ENCODE peak calls at places on chromosomes 13 and 19, in nine cellular contexts. Q, J, Y, B, P, G, S, F and H are unnamed samples.

GRCh38 chr19:4759388-4760284 is 31.9 kb upstream of the FEM1A start:
- DNase-seq in Q (no peak), J (peak; percentile 82), Y (peak; percentile 78), B (peak; percentile 79), P (peak; percentile 69), G (no peak), S (peak; percentile 77), F (peak; percentile 55), H (peak; percentile 93)

GRCh38 chr19:16268676-16269319 is 55.8 kb upstream of the KLF2 start:
- DNase-seq in Q (no peak), J (no peak), Y (no peak), B (no peak), P (no peak), G (no peak), S (no peak), F (no peak), H (no peak)

GRCh38 chr13:113219311-113219940 is 10.0 kb downstream of the CUL4A start:
- DNase-seq in Q (no peak), J (no peak), Y (no peak), B (peak; percentile 14), P (no peak), G (no peak), S (no peak), F (no peak), H (no peak)

GRCh38 chr13:79448413-79448812 is 32.5 kb upstream of the NDFIP2 start:
- DNase-seq in Q (peak; percentile 42), J (no peak), Y (no peak), B (peak; percentile 20), P (no peak), G (no peak), S (peak; percentile 2), F (no peak), H (peak; percentile 17)

GRCh38 chr19:46107371-46107770 is 17.1 kb downstream of the IGFL3 start:
- DNase-seq in Q (no peak), J (no peak), Y (no peak), B (peak; percentile 28), P (peak; percentile 91), G (no peak), S (peak; percentile 78), F (no peak), H (no peak)

GRCh38 chr13:112202966-112203365 is 136.0 kb downstream of the SOX1 start:
- DNase-seq in Q (no peak), J (no peak), Y (no peak), B (no peak), P (no peak), G (no peak), S (no peak), F (no peak), H (no peak)

GRCh38 chr19:28312269-28312668 is 900.7 kb downstream of the UQCRFS1 start:
- DNase-seq in Q (no peak), J (no peak), Y (no peak), B (no peak), P (no peak), G (no peak), S (no peak), F (no peak), H (no peak)

GRCh38 chr19:49807888-49808675 is 5.0 kb downstream of the FUZ start:
- DNase-seq in Q (no peak), J (no peak), Y (no peak), B (no peak), P (no peak), G (no peak), S (no peak), F (no peak), H (no peak)

GRCh38 chr13:61880576-61881283 is 465.1 kb upstream of the PCDH20 start:
- DNase-seq in Q (peak; percentile 8), J (peak; percentile 34), Y (peak; percentile 26), B (peak; percentile 5), P (no peak), G (no peak), S (no peak), F (peak; percentile 41), H (peak; percentile 35)

GRCh38 chr19:12799723-12800343 is 1.8 kb downstream of the PRDX2 start:
- DNase-seq in Q (no peak), J (no peak), Y (no peak), B (no peak), P (no peak), G (no peak), S (no peak), F (no peak), H (no peak)

GRCh38 chr13:30103161-30103858 is 204.0 kb downstream of the KATNAL1 start:
- DNase-seq in Q (no peak), J (no peak), Y (no peak), B (no peak), P (no peak), G (no peak), S (no peak), F (no peak), H (no peak)

GRCh38 chr19:29531458-29532025 is 5.7 kb downstream of the VSTM2B start:
- DNase-seq in Q (no peak), J (no peak), Y (no peak), B (no peak), P (no peak), G (no peak), S (no peak), F (no peak), H (no peak)

GRCh38 chr19:33390120-33390907 is 16.8 kb downstream of the CEBPG start:
- DNase-seq in Q (no peak), J (peak; percentile 57), Y (no peak), B (no peak), P (peak; percentile 14), G (no peak), S (no peak), F (no peak), H (no peak)

GRCh38 chr13:31073859-31074718 is 87.6 kb downstream of the HSPH1 start:
- DNase-seq in Q (no peak), J (peak; percentile 33), Y (no peak), B (peak; percentile 69), P (peak; percentile 25), G (peak; percentile 43), S (peak; percentile 41), F (peak; percentile 96), H (peak; percentile 86)

GRCh38 chr19:39969681-39970423 is 1.1 kb upstream of the PSMC4 start:
- DNase-seq in Q (peak; percentile 44), J (no peak), Y (no peak), B (no peak), P (no peak), G (no peak), S (no peak), F (no peak), H (no peak)

GRCh38 chr19:45097776-45098520 is 5.0 kb downstream of the PPP1R37 start:
- DNase-seq in Q (no peak), J (peak; percentile 92), Y (no peak), B (peak; percentile 98), P (peak; percentile 96), G (peak; percentile 54), S (peak; percentile 86), F (no peak), H (no peak)

GRCh38 chr13:78604782-78605611 is 1.6 kb upstream of the POU4F1 start:
- DNase-seq in Q (peak; percentile 79), J (no peak), Y (no peak), B (peak; percentile 8), P (no peak), G (no peak), S (peak; percentile 36), F (peak; percentile 84), H (no peak)

GRCh38 chr13:75271851-75272250 is 210.1 kb downstream of the TBC1D4 start:
- DNase-seq in Q (no peak), J (peak; percentile 12), Y (no peak), B (peak; percentile 26), P (peak; percentile 56), G (no peak), S (peak; percentile 22), F (no peak), H (no peak)

GRCh38 chr13:40974460-40975407 is 44.4 kb downstream of the ELF1 start:
- DNase-seq in Q (peak; percentile 55), J (peak; percentile 76), Y (peak; percentile 23), B (peak; percentile 66), P (peak; percentile 40), G (no peak), S (peak; percentile 23), F (peak; percentile 78), H (peak; percentile 43)

GRCh38 chr13:24050796-24051715 is 109.5 kb upstream of the SPATA13 start:
- DNase-seq in Q (no peak), J (no peak), Y (no peak), B (no peak), P (no peak), G (no peak), S (peak; percentile 32), F (no peak), H (no peak)

GRCh38 chr13:24053505-24054251 is 106.8 kb upstream of the SPATA13 start:
- DNase-seq in Q (peak; percentile 73), J (peak; percentile 63), Y (peak; percentile 81), B (peak; percentile 68), P (peak; percentile 42), G (peak; percentile 78), S (peak; percentile 74), F (peak; percentile 78), H (peak; percentile 86)

GRCh38 chr13:24050292-24050711 is 110.2 kb upstream of the SPATA13 start:
- DNase-seq in Q (no peak), J (peak; percentile 76), Y (no peak), B (peak; percentile 86), P (peak; percentile 73), G (no peak), S (peak; percentile 50), F (no peak), H (no peak)

DNA sequence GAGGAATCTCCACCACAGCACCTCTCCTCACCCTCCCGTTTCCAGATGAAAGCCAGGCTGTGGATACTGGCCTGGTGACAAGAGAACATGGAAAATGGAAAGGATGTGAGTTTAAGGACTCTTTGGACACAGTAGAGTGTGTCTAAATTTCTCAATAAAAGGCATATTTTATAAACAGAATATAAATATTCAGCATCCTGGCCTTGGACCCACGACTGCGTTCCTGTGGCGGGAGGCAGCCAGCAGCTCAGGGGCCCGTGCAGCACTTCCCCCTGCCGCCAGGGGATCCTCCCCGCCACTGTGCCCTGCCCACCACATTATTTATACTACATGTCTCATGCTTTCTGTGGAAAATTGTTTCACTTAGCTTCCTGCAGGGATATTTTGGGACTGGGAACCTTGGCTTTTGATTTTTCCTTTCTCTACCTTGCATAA is 108.0 kb upstream of the SPATA13 start:
- DNase-seq in Q (no peak), J (peak; percentile 64), Y (no peak), B (peak; percentile 30), P (no peak), G (no peak), S (no peak), F (no peak), H (no peak)
- H2AFZ ChIP-seq in Q (no peak overlapping the region), J (no peak overlapping the region), Y (peak overlapping the region; percentile 74), B (no peak overlapping the region), P (no peak overlapping the region), G (no peak overlapping the region), S (no peak overlapping the region), F (no peak overlapping the region), H (no peak overlapping the region)

GRCh38 chr19:38255759-38256052 is 468 bp downstream of the PPP1R14A start:
- DNase-seq in Q (no peak), J (no peak), Y (no peak), B (no peak), P (no peak), G (no peak), S (no peak), F (no peak), H (no peak)
- H3K27ac ChIP-seq in Q (no peak overlapping the region), J (peak overlapping the region; percentile 50), Y (no peak overlapping the region), B (no peak overlapping the region), P (no peak overlapping the region), G (no peak overlapping the region), S (no peak overlapping the region), F (no peak overlapping the region), H (no peak overlapping the region)

GRCh38 chr19:54186351-54186750 is 3.0 kb downstream of the MBOAT7 start:
- DNase-seq in Q (no peak), J (no peak), Y (no peak), B (no peak), P (no peak), G (no peak), S (no peak), F (no peak), H (no peak)
- H2AFZ ChIP-seq in Q (no peak overlapping the region), J (no peak overlapping the region), Y (no peak overlapping the region), B (no peak overlapping the region), P (no peak overlapping the region), G (no peak overlapping the region), S (no peak overlapping the region), F (no peak overlapping the region), H (no peak overlapping the region)

GRCh38 chr19:38675611-38676010 is 28.2 kb downstream of the ACTN4 start:
- DNase-seq in Q (no peak), J (no peak), Y (no peak), B (no peak), P (no peak), G (no peak), S (no peak), F (no peak), H (peak; percentile 18)
- H3K27ac ChIP-seq in Q (no peak overlapping the region), J (peak overlapping the region; percentile 38), Y (peak overlapping the region; percentile 5), B (peak overlapping the region; percentile 66), P (peak overlapping the region; percentile 46), G (peak overlapping the region; percentile 33), S (peak overlapping the region; percentile 99), F (no peak overlapping the region), H (no peak overlapping the region)